ENCODE peak calls at places on chromosomes 11 and 22, in eight cellular contexts. K, N, C, A, M, X, S and T are unnamed samples.

GRCh38 chr11:123235117-123235686 is 40.2 kb upstream of the CLMP start:
- DNase-seq in K (peak; percentile 74), N (no peak), C (peak; percentile 30), A (peak; percentile 46), M (peak; percentile 57), X (peak; percentile 52), S (no peak), T (no peak)

GRCh38 chr11:122917311-122917710 is 34.8 kb downstream of the JHY start:
- DNase-seq in K (no peak), N (no peak), C (no peak), A (no peak), M (peak; percentile 11), X (no peak), S (no peak), T (peak; percentile 13)

GRCh38 chr11:35526370-35526792 is 965 bp upstream of the PAMR1 start:
- DNase-seq in K (peak; percentile 53), N (no peak), C (no peak), A (no peak), M (no peak), X (no peak), S (no peak), T (no peak)

GRCh38 chr11:64791781-64792291 is 11.2 kb downstream of the MAP4K2 start:
- DNase-seq in K (no peak), N (no peak), C (no peak), A (no peak), M (no peak), X (no peak), S (no peak), T (no peak)

GRCh38 chr22:38657248-38657909 is 941 bp downstream of the CBY1 start:
- DNase-seq in K (peak; percentile 83), N (no peak), C (peak; percentile 37), A (peak; percentile 27), M (peak; percentile 7), X (no peak), S (no peak), T (no peak)

GRCh38 chr11:130774703-130775102 is 141.6 kb downstream of the SNX19 start:
- DNase-seq in K (no peak), N (no peak), C (no peak), A (peak; percentile 41), M (no peak), X (no peak), S (no peak), T (no peak)

GRCh38 chr11:64969209-64969608 is 2.7 kb downstream of the MAJIN start:
- DNase-seq in K (no peak), N (no peak), C (no peak), A (no peak), M (peak; percentile 24), X (no peak), S (no peak), T (no peak)

GRCh38 chr11:4565371-4565770 is 16.2 kb upstream of the OR52I2 start:
- DNase-seq in K (no peak), N (no peak), C (no peak), A (no peak), M (no peak), X (no peak), S (no peak), T (no peak)

GRCh38 chr22:47125603-47126002 is 363.2 kb downstream of the TBC1D22A start:
- DNase-seq in K (no peak), N (no peak), C (no peak), A (no peak), M (peak; percentile 6), X (no peak), S (no peak), T (no peak)

GRCh38 chr11:1453611-1454386 is 32.8 kb downstream of the MOB2 start:
- DNase-seq in K (peak; percentile 81), N (no peak), C (peak; percentile 34), A (no peak), M (no peak), X (no peak), S (no peak), T (no peak)

GRCh38 chr11:108933630-108934029 is 268.8 kb downstream of the DDX10 start:
- DNase-seq in K (no peak), N (no peak), C (no peak), A (no peak), M (peak; percentile 51), X (no peak), S (no peak), T (no peak)

GRCh38 chr11:131195801-131196517 is 174.5 kb upstream of the NTM start:
- DNase-seq in K (no peak), N (no peak), C (no peak), A (peak; percentile 75), M (peak; percentile 48), X (no peak), S (no peak), T (peak; percentile 4)

GRCh38 chr11:47917643-47918369 is 62.6 kb upstream of the PTPRJ start:
- DNase-seq in K (peak; percentile 91), N (peak; percentile 40), C (no peak), A (peak; percentile 98), M (peak; percentile 99), X (peak; percentile 40), S (no peak), T (no peak)

GRCh38 chr11:11987503-11988022 is 20.9 kb downstream of the DKK3 start:
- DNase-seq in K (peak; percentile 51), N (no peak), C (no peak), A (peak; percentile 7), M (peak; percentile 59), X (no peak), S (no peak), T (no peak)

GRCh38 chr11:116853461-116854073 is 16.1 kb upstream of the APOA1 start:
- DNase-seq in K (no peak), N (no peak), C (peak; percentile 73), A (no peak), M (peak; percentile 77), X (no peak), S (no peak), T (peak; percentile 92)

GRCh38 chr11:6052374-6052773 is 21.8 kb upstream of the OR56A1 start:
- DNase-seq in K (no peak), N (no peak), C (no peak), A (no peak), M (no peak), X (no peak), S (no peak), T (no peak)

GRCh38 chr11:57426439-57426753 is 525 bp downstream of the SLC43A3 start:
- DNase-seq in K (peak; percentile 69), N (no peak), C (no peak), A (no peak), M (no peak), X (no peak), S (no peak), T (no peak)

GRCh38 chr11:78499971-78500370 is 74.7 kb downstream of the NARS2 start:
- DNase-seq in K (no peak), N (no peak), C (no peak), A (no peak), M (peak; percentile 5), X (no peak), S (no peak), T (no peak)

GRCh38 chr11:134238956-134239355 is 14.2 kb downstream of the THYN1 start:
- DNase-seq in K (no peak), N (no peak), C (no peak), A (no peak), M (no peak), X (no peak), S (no peak), T (no peak)

DNA sequence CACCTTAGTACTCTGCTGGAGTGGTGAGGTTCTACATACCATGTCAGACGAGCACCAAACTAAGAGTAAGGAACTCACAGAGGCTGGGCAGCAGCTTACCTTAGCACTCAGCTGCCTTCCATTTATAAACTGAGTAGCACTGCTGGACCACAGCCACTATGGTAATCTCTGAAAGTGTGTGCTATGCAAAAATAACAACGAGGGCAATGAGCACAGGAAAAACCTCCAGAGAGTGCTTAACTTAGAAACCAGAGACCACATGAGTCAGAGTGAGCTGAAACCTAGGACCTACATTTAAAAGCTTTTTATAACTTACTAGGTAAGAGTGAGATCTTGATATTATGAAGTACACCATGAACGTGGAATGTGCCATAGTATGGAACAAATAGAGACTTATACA is 17.1 kb upstream of the CD59 start:
- DNase-seq in K (peak; percentile 73), N (no peak), C (no peak), A (no peak), M (peak; percentile 59), X (no peak), S (no peak), T (no peak)
- H3K4me3 ChIP-seq in K (peak overlapping the region; percentile 13), N (no peak overlapping the region), C (no peak overlapping the region), A (no peak overlapping the region), M (no peak overlapping the region), X (no peak overlapping the region), S (no peak overlapping the region), T (no peak overlapping the region)

GRCh38 chr11:119319702-119320592 is 3.0 kb upstream of the MCAM start:
- DNase-seq in K (no peak), N (no peak), C (no peak), A (no peak), M (no peak), X (no peak), S (no peak), T (no peak)
- H3K4me3 ChIP-seq in K (peak overlapping the region; percentile 69), N (peak overlapping the region; percentile 82), C (peak overlapping the region; percentile 81), A (no peak overlapping the region), M (no peak overlapping the region), X (peak overlapping the region; percentile 53), S (no peak overlapping the region), T (no peak overlapping the region)

GRCh38 chr11:7635137-7635536 is 38.2 kb downstream of the CYB5R2 start:
- DNase-seq in K (no peak), N (no peak), C (no peak), A (no peak), M (no peak), X (no peak), S (no peak), T (no peak)

GRCh38 chr11:7636350-7636749 is 37.0 kb downstream of the CYB5R2 start:
- DNase-seq in K (no peak), N (no peak), C (no peak), A (no peak), M (no peak), X (no peak), S (no peak), T (no peak)

GRCh38 chr11:7639643-7640025 is 33.7 kb downstream of the CYB5R2 start:
- DNase-seq in K (no peak), N (no peak), C (no peak), A (no peak), M (no peak), X (no peak), S (no peak), T (no peak)

GRCh38 chr11:7638710-7639642 is 34.3 kb downstream of the CYB5R2 start:
- DNase-seq in K (peak; percentile 79), N (no peak), C (no peak), A (no peak), M (no peak), X (no peak), S (no peak), T (no peak)

GRCh38 chr11:7637447-7638157 is 35.7 kb downstream of the CYB5R2 start:
- DNase-seq in K (no peak), N (no peak), C (no peak), A (peak; percentile 26), M (peak; percentile 97), X (no peak), S (no peak), T (peak; percentile 57)
- H3K4me3 ChIP-seq in K (no peak overlapping the region), N (no peak overlapping the region), C (no peak overlapping the region), A (no peak overlapping the region), M (no peak overlapping the region), X (no peak overlapping the region), S (no peak overlapping the region), T (no peak overlapping the region)

DNA sequence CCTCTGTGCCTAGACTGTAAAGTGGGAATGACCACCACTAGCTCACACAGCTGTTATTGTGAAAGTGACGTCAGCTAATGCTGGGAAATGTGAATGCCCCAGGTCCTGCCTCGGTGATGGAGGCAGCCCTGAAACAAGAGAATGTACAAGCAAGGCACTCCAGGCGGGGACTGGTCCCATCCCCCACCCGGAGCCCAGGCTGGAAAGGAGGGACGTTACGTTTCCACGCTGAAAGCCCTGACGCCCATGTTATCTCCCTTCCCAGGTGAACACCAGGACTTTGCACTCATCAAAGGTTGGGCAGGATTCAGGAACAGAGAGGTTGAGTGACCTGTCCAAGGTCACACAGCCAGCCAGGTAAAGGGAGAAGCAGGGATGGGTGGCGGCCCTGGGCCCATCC is 784 bp downstream of the SULT4A1 start:
- DNase-seq in K (no peak), N (no peak), C (no peak), A (no peak), M (peak; percentile 39), X (no peak), S (no peak), T (no peak)
- H3K4me3 ChIP-seq in K (no peak overlapping the region), N (no peak overlapping the region), C (no peak overlapping the region), A (no peak overlapping the region), M (peak overlapping the region; percentile 57), X (no peak overlapping the region), S (peak overlapping the region; percentile 67), T (no peak overlapping the region)